ENCODE peak calls at places on chromosomes 11 and 22, in eight cellular contexts. One of them, this sample, is unnamed.
A peak's percentile ranks its signal among the peaks of the same experiment; 100 is the strongest.

GRCh38 chr22:46678003-46678657 is 57.9 kb downstream of the GRAMD4 start:
- DNase-seq in hepatocyte: no peak
- DNase-seq in M059J: no peak
- DNase-seq in NCI-H146: no peak
- DNase-seq in mucosa of descending colon: no peak
- DNase-seq in tibial artery: no peak
- DNase-seq in Calu3: no peak
- DNase-seq in stimulated activated CD4-positive, alpha-beta T cell treated with anti-CD3 and anti-CD28 coated beads, Interleukin-12 subunit alpha, Interleukin-12 subunit beta, amount 100 ng/mL, for 4 hours: no peak
- DNase-seq in this sample: no peak

GRCh38 chr11:2147391-2147790 is 8.2 kb upstream of the IGF2 start:
- DNase-seq in tibial artery: no peak
- DNase-seq in Calu3: no peak
- DNase-seq in hepatocyte: no peak
- DNase-seq in mucosa of descending colon: no peak
- DNase-seq in stimulated activated CD4-positive, alpha-beta T cell treated with anti-CD3 and anti-CD28 coated beads, Interleukin-12 subunit alpha, Interleukin-12 subunit beta, amount 100 ng/mL, for 4 hours: no peak
- DNase-seq in NCI-H146: no peak
- DNase-seq in M059J: no peak
- DNase-seq in this sample: no peak

GRCh38 chr22:46799626-46800025 is 37.2 kb downstream of the TBC1D22A start:
- DNase-seq in hepatocyte: no peak
- DNase-seq in NCI-H146: no peak
- DNase-seq in M059J: no peak
- DNase-seq in stimulated activated CD4-positive, alpha-beta T cell treated with anti-CD3 and anti-CD28 coated beads, Interleukin-12 subunit alpha, Interleukin-12 subunit beta, amount 100 ng/mL, for 4 hours: no peak
- DNase-seq in tibial artery: no peak
- DNase-seq in mucosa of descending colon: no peak
- DNase-seq in Calu3: no peak
- DNase-seq in this sample: no peak

GRCh38 chr11:76419896-76420295 is 24.9 kb upstream of the EMSY start:
- DNase-seq in mucosa of descending colon: no peak
- DNase-seq in tibial artery: no peak
- DNase-seq in NCI-H146: peak; percentile 16
- DNase-seq in stimulated activated CD4-positive, alpha-beta T cell treated with anti-CD3 and anti-CD28 coated beads, Interleukin-12 subunit alpha, Interleukin-12 subunit beta, amount 100 ng/mL, for 4 hours: no peak
- DNase-seq in Calu3: peak; percentile 12
- DNase-seq in M059J: no peak
- DNase-seq in hepatocyte: no peak
- DNase-seq in this sample: no peak

GRCh38 chr11:105144887-105145286 is 5.3 kb upstream of the CARD18 start:
- DNase-seq in stimulated activated CD4-positive, alpha-beta T cell treated with anti-CD3 and anti-CD28 coated beads, Interleukin-12 subunit alpha, Interleukin-12 subunit beta, amount 100 ng/mL, for 4 hours: no peak
- DNase-seq in Calu3: peak; percentile 1
- DNase-seq in M059J: peak; percentile 65
- DNase-seq in tibial artery: no peak
- DNase-seq in NCI-H146: no peak
- DNase-seq in mucosa of descending colon: no peak
- DNase-seq in hepatocyte: no peak
- DNase-seq in this sample: no peak

GRCh38 chr11:47905358-47906059 is 57.4 kb upstream of the NUP160 start:
- DNase-seq in Calu3: no peak
- DNase-seq in M059J: peak; percentile 27
- DNase-seq in stimulated activated CD4-positive, alpha-beta T cell treated with anti-CD3 and anti-CD28 coated beads, Interleukin-12 subunit alpha, Interleukin-12 subunit beta, amount 100 ng/mL, for 4 hours: no peak
- DNase-seq in NCI-H146: no peak
- DNase-seq in mucosa of descending colon: no peak
- DNase-seq in hepatocyte: no peak
- DNase-seq in tibial artery: no peak
- DNase-seq in this sample: peak; percentile 49

GRCh38 chr11:58259983-58260382 is 8.1 kb downstream of the OR10W1 start:
- DNase-seq in NCI-H146: no peak
- DNase-seq in Calu3: no peak
- DNase-seq in mucosa of descending colon: no peak
- DNase-seq in M059J: no peak
- DNase-seq in hepatocyte: no peak
- DNase-seq in tibial artery: no peak
- DNase-seq in stimulated activated CD4-positive, alpha-beta T cell treated with anti-CD3 and anti-CD28 coated beads, Interleukin-12 subunit alpha, Interleukin-12 subunit beta, amount 100 ng/mL, for 4 hours: no peak
- DNase-seq in this sample: no peak

GRCh38 chr22:24803064-24803542 is 2.9 kb upstream of the SGSM1 start:
- DNase-seq in M059J: peak; percentile 34
- DNase-seq in NCI-H146: peak; percentile 59
- DNase-seq in stimulated activated CD4-positive, alpha-beta T cell treated with anti-CD3 and anti-CD28 coated beads, Interleukin-12 subunit alpha, Interleukin-12 subunit beta, amount 100 ng/mL, for 4 hours: peak; percentile 64
- DNase-seq in tibial artery: peak; percentile 56
- DNase-seq in mucosa of descending colon: peak; percentile 83
- DNase-seq in hepatocyte: peak; percentile 72
- DNase-seq in Calu3: peak; percentile 81
- DNase-seq in this sample: peak; percentile 63

GRCh38 chr11:1877211-1878133 is 14.2 kb downstream of the PRR33 start:
- DNase-seq in tibial artery: peak; percentile 53
- DNase-seq in Calu3: peak; percentile 30
- DNase-seq in hepatocyte: peak; percentile 61
- DNase-seq in mucosa of descending colon: no peak
- DNase-seq in M059J: peak; percentile 32
- DNase-seq in stimulated activated CD4-positive, alpha-beta T cell treated with anti-CD3 and anti-CD28 coated beads, Interleukin-12 subunit alpha, Interleukin-12 subunit beta, amount 100 ng/mL, for 4 hours: no peak
- DNase-seq in NCI-H146: no peak
- DNase-seq in this sample: peak; percentile 70

GRCh38 chr22:47164514-47165337 is 402.3 kb downstream of the TBC1D22A start:
- DNase-seq in mucosa of descending colon: no peak
- DNase-seq in stimulated activated CD4-positive, alpha-beta T cell treated with anti-CD3 and anti-CD28 coated beads, Interleukin-12 subunit alpha, Interleukin-12 subunit beta, amount 100 ng/mL, for 4 hours: no peak
- DNase-seq in tibial artery: peak; percentile 17
- DNase-seq in M059J: no peak
- DNase-seq in NCI-H146: no peak
- DNase-seq in hepatocyte: no peak
- DNase-seq in Calu3: no peak
- DNase-seq in this sample: peak; percentile 8

GRCh38 chr11:105156231-105156630 is 16.7 kb upstream of the CARD18 start:
- DNase-seq in Calu3: no peak
- DNase-seq in hepatocyte: no peak
- DNase-seq in stimulated activated CD4-positive, alpha-beta T cell treated with anti-CD3 and anti-CD28 coated beads, Interleukin-12 subunit alpha, Interleukin-12 subunit beta, amount 100 ng/mL, for 4 hours: no peak
- DNase-seq in tibial artery: no peak
- DNase-seq in NCI-H146: no peak
- DNase-seq in mucosa of descending colon: no peak
- DNase-seq in M059J: no peak
- DNase-seq in this sample: no peak

GRCh38 chr22:41910050-41910598 is 4.8 kb downstream of the SHISA8 start:
- DNase-seq in Calu3: no peak
- DNase-seq in M059J: no peak
- DNase-seq in mucosa of descending colon: no peak
- DNase-seq in stimulated activated CD4-positive, alpha-beta T cell treated with anti-CD3 and anti-CD28 coated beads, Interleukin-12 subunit alpha, Interleukin-12 subunit beta, amount 100 ng/mL, for 4 hours: no peak
- DNase-seq in hepatocyte: no peak
- DNase-seq in NCI-H146: no peak
- DNase-seq in tibial artery: no peak
- DNase-seq in this sample: peak; percentile 38

GRCh38 chr11:12802418-12803085 is 128.3 kb downstream of the TEAD1 start:
- DNase-seq in hepatocyte: peak; percentile 94
- DNase-seq in mucosa of descending colon: peak; percentile 88
- DNase-seq in M059J: peak; percentile 100
- DNase-seq in stimulated activated CD4-positive, alpha-beta T cell treated with anti-CD3 and anti-CD28 coated beads, Interleukin-12 subunit alpha, Interleukin-12 subunit beta, amount 100 ng/mL, for 4 hours: no peak
- DNase-seq in tibial artery: peak; percentile 44
- DNase-seq in NCI-H146: peak; percentile 96
- DNase-seq in Calu3: peak; percentile 93
- DNase-seq in this sample: peak; percentile 62

GRCh38 chr11:656866-657265 is 19.8 kb downstream of the DRD4 start:
- DNase-seq in stimulated activated CD4-positive, alpha-beta T cell treated with anti-CD3 and anti-CD28 coated beads, Interleukin-12 subunit alpha, Interleukin-12 subunit beta, amount 100 ng/mL, for 4 hours: no peak
- DNase-seq in M059J: no peak
- DNase-seq in mucosa of descending colon: no peak
- DNase-seq in NCI-H146: no peak
- DNase-seq in tibial artery: no peak
- DNase-seq in hepatocyte: no peak
- DNase-seq in Calu3: no peak
- DNase-seq in this sample: no peak

GRCh38 chr11:31555938-31556337 is 46.4 kb downstream of the ELP4 start:
- DNase-seq in tibial artery: no peak
- DNase-seq in M059J: no peak
- DNase-seq in hepatocyte: no peak
- DNase-seq in Calu3: no peak
- DNase-seq in mucosa of descending colon: no peak
- DNase-seq in stimulated activated CD4-positive, alpha-beta T cell treated with anti-CD3 and anti-CD28 coated beads, Interleukin-12 subunit alpha, Interleukin-12 subunit beta, amount 100 ng/mL, for 4 hours: no peak
- DNase-seq in NCI-H146: no peak
- DNase-seq in this sample: no peak

GRCh38 chr11:65425105-65425970 is 2.7 kb downstream of the NEAT1 start:
- DNase-seq in stimulated activated CD4-positive, alpha-beta T cell treated with anti-CD3 and anti-CD28 coated beads, Interleukin-12 subunit alpha, Interleukin-12 subunit beta, amount 100 ng/mL, for 4 hours: peak; percentile 62
- DNase-seq in mucosa of descending colon: peak; percentile 75
- DNase-seq in tibial artery: peak; percentile 34
- DNase-seq in NCI-H146: no peak
- DNase-seq in hepatocyte: no peak
- DNase-seq in Calu3: peak; percentile 62
- DNase-seq in M059J: peak; percentile 76
- DNase-seq in this sample: no peak

GRCh38 chr11:16632295-16633200 is 105.9 kb upstream of the C11orf58 start:
- DNase-seq in M059J: peak; percentile 24
- DNase-seq in NCI-H146: peak; percentile 40
- DNase-seq in Calu3: peak; percentile 28
- DNase-seq in mucosa of descending colon: no peak
- DNase-seq in tibial artery: no peak
- DNase-seq in hepatocyte: peak; percentile 41
- DNase-seq in stimulated activated CD4-positive, alpha-beta T cell treated with anti-CD3 and anti-CD28 coated beads, Interleukin-12 subunit alpha, Interleukin-12 subunit beta, amount 100 ng/mL, for 4 hours: no peak
- DNase-seq in this sample: no peak

GRCh38 chr11:11538277-11538960 is 83.4 kb downstream of the GALNT18 start:
- DNase-seq in mucosa of descending colon: no peak
- DNase-seq in hepatocyte: peak; percentile 30
- DNase-seq in stimulated activated CD4-positive, alpha-beta T cell treated with anti-CD3 and anti-CD28 coated beads, Interleukin-12 subunit alpha, Interleukin-12 subunit beta, amount 100 ng/mL, for 4 hours: no peak
- DNase-seq in M059J: no peak
- DNase-seq in tibial artery: no peak
- DNase-seq in NCI-H146: no peak
- DNase-seq in Calu3: no peak
- DNase-seq in this sample: peak; percentile 33

GRCh38 chr22:48644108-48644507 is 1183.6 kb downstream of the BRD1 start:
- DNase-seq in stimulated activated CD4-positive, alpha-beta T cell treated with anti-CD3 and anti-CD28 coated beads, Interleukin-12 subunit alpha, Interleukin-12 subunit beta, amount 100 ng/mL, for 4 hours: no peak
- DNase-seq in hepatocyte: no peak
- DNase-seq in M059J: peak; percentile 2
- DNase-seq in tibial artery: no peak
- DNase-seq in NCI-H146: no peak
- DNase-seq in Calu3: no peak
- DNase-seq in mucosa of descending colon: no peak
- DNase-seq in this sample: no peak

GRCh38 chr11:112163875-112164521 is at the start of gene IL18:
- DNase-seq in mucosa of descending colon: peak; percentile 84
- DNase-seq in stimulated activated CD4-positive, alpha-beta T cell treated with anti-CD3 and anti-CD28 coated beads, Interleukin-12 subunit alpha, Interleukin-12 subunit beta, amount 100 ng/mL, for 4 hours: no peak
- DNase-seq in hepatocyte: peak; percentile 45
- DNase-seq in Calu3: peak; percentile 84
- DNase-seq in tibial artery: peak; percentile 41
- DNase-seq in M059J: peak; percentile 47
- DNase-seq in NCI-H146: no peak
- DNase-seq in this sample: peak; percentile 29